ENCODE peak calls at places on chromosome 2, in five cellular contexts. Z, K, R, B and L are unnamed samples. For H3K4me1, the result is how much of the 10 kb centered on the place peaks cover.

GRCh38 chr2:72846171-72847095 is 20.6 kb upstream of the EXOC6B start:
- DNase-seq in Z (peak), K (no peak), R (no peak), B (no peak), L (no peak)

GRCh38 chr2:230411484-230412368 is 4.3 kb upstream of the SP100 start:
- DNase-seq in Z (peak), K (peak), R (peak), B (peak), L (peak)

GRCh38 chr2:84904717-84905174 is 710 bp upstream of the TMSB10 start:
- DNase-seq in Z (peak), K (no peak), R (peak), B (peak), L (peak)

GRCh38 chr2:3079959-3080948 is 297.4 kb downstream of the EIPR1 start:
- DNase-seq in Z (no peak), K (no peak), R (no peak), B (no peak), L (no peak)

GRCh38 chr2:85888020-85888744 is 608 bp downstream of the ST3GAL5 start:
- DNase-seq in Z (peak), K (no peak), R (no peak), B (peak), L (peak)

GRCh38 chr2:191514613-191515012 is 163.3 kb upstream of the NABP1 start:
- DNase-seq in Z (no peak), K (no peak), R (no peak), B (no peak), L (no peak)

GRCh38 chr2:36658277-36658748 is 38.2 kb upstream of the VIT start:
- DNase-seq in Z (no peak), K (no peak), R (no peak), B (no peak), L (no peak)

GRCh38 chr2:48131503-48132293 is 225.4 kb upstream of the FBXO11 start:
- DNase-seq in Z (no peak), K (no peak), R (no peak), B (no peak), L (no peak)

GRCh38 chr2:23803275-23803964 is 123.5 kb downstream of the ATAD2B start:
- DNase-seq in Z (no peak), K (no peak), R (no peak), B (no peak), L (no peak)

GRCh38 chr2:221943078-221943810 is 355.6 kb downstream of the PAX3 start:
- DNase-seq in Z (no peak), K (no peak), R (no peak), B (peak), L (no peak)

GRCh38 chr2:111975053-111975552 is 76.7 kb downstream of the MERTK start:
- DNase-seq in Z (no peak), K (peak), R (no peak), B (peak), L (no peak)

GRCh38 chr2:4827836-4828235 is 864.3 kb upstream of the SOX11 start:
- DNase-seq in Z (no peak), K (no peak), R (no peak), B (no peak), L (no peak)

GRCh38 chr2:3242747-3243369 is 134.8 kb downstream of the EIPR1 start:
- DNase-seq in Z (no peak), K (no peak), R (no peak), B (no peak), L (no peak)

GRCh38 chr2:192749606-192750200 is 555.0 kb upstream of the TMEFF2 start:
- DNase-seq in Z (peak), K (no peak), R (no peak), B (no peak), L (no peak)

GRCh38 chr2:213678437-213679218 is 394.4 kb downstream of the SPAG16 start:
- DNase-seq in Z (no peak), K (no peak), R (no peak), B (no peak), L (no peak)

GRCh38 chr2:151334082-151334815 is 23.1 kb upstream of the TNFAIP6 start:
- DNase-seq in Z (no peak), K (peak), R (no peak), B (no peak), L (no peak)

GRCh38 chr2:173354601-173355131 is at the start of gene CDCA7:
- DNase-seq in Z (peak), K (peak), R (peak), B (no peak), L (peak)

GRCh38 chr2:100046961-100047950 is 95.1 kb downstream of the AFF3 start:
- DNase-seq in Z (no peak), K (no peak), R (no peak), B (no peak), L (no peak)

GRCh38 chr2:127048969-127049897 is 57.7 kb downstream of the BIN1 start:
- DNase-seq in Z (no peak), K (no peak), R (no peak), B (no peak), L (peak)

GRCh38 chr2:127080941-127081769 is 25.8 kb downstream of the BIN1 start:
- DNase-seq in Z (no peak), K (no peak), R (no peak), B (peak), L (peak)

GRCh38 chr2:119155633-119156032 is 2.9 kb downstream of the C1QL2 start:
- DNase-seq in Z (no peak), K (no peak), R (no peak), B (no peak), L (no peak)

GRCh38 chr2:222919841-222920609 is 59.2 kb downstream of the ACSL3 start:
- DNase-seq in Z (no peak), K (no peak), R (no peak), B (no peak), L (no peak)

GRCh38 chr2:239238381-239238780 is 162.4 kb downstream of the HDAC4 start:
- DNase-seq in Z (no peak), K (no peak), R (no peak), B (no peak), L (no peak)

GRCh38 chr2:29075894-29076700 is 1.8 kb upstream of the PCARE start:
- DNase-seq in Z (no peak), K (no peak), R (no peak), B (no peak), L (no peak)

GRCh38 chr2:66441651-66442365 is 6.9 kb downstream of the MEIS1 start:
- DNase-seq in Z (no peak), K (no peak), R (no peak), B (peak), L (no peak)

GRCh38 chr2:228957075-228957474 is 314.0 kb downstream of the PID1 start:
- DNase-seq in Z (no peak), K (no peak), R (no peak), B (no peak), L (no peak)

GRCh38 chr2:145543155-145543554 is 1023.2 kb upstream of the ZEB2 start:
- DNase-seq in Z (no peak), K (no peak), R (no peak), B (no peak), L (no peak)

GRCh38 chr2:48049371-48049770 is 143.1 kb upstream of the FBXO11 start:
- DNase-seq in Z (no peak), K (no peak), R (no peak), B (no peak), L (no peak)

GRCh38 chr2:100297511-100297910 is 24.8 kb downstream of the LONRF2 start:
- DNase-seq in Z (no peak), K (no peak), R (no peak), B (no peak), L (no peak)

GRCh38 chr2:222671259-222672067 is at the start of gene MOGAT1:
- DNase-seq in Z (peak), K (peak), R (peak), B (peak), L (peak)

GRCh38 chr2:64751286-64752260 is 97.9 kb upstream of the SERTAD2 start:
- DNase-seq in Z (peak), K (peak), R (no peak), B (peak), L (peak)

GRCh38 chr2:118865106-118865505 is 17.7 kb upstream of the EN1 start:
- DNase-seq in Z (peak), K (peak), R (no peak), B (no peak), L (no peak)

GRCh38 chr2:55617160-55618024 is at the start of gene PPP4R3B:
- DNase-seq in Z (peak), K (peak), R (peak), B (peak), L (peak)
- H3K4me1 ChIP-seq in Z (under half), K (under half), R (half or more), B (under half), L (half or more)

DNA sequence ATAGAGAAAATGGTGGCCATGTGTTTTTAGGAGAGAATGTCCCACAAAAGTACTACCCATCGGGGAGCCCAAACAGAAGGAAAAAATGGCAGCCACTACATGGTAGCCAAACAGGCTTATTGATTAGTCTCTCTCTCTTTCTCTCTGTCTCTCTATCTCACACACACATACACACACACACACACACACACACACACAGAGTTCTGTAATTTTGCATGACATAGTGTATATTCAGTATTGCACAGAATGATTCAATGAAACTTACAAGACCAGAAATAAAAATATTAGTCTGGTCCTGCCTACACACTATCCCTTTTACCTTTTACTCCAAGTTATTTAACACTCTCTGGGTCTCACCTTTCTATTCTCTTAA is 124.8 kb upstream of the SLC39A10 start:
- DNase-seq in Z (no peak), K (no peak), R (no peak), B (no peak), L (no peak)
- H3K27ac ChIP-seq in Z (peak), K (peak), R (no peak), B (peak), L (no peak)

GRCh38 chr2:39434233-39434897 is 2.7 kb downstream of the MAP4K3 start:
- DNase-seq in Z (no peak), K (no peak), R (no peak), B (no peak), L (no peak)

GRCh38 chr2:39437522-39438296 is 624 bp upstream of the MAP4K3 start:
- DNase-seq in Z (no peak), K (peak), R (peak), B (peak), L (peak)

GRCh38 chr2:39435254-39435653 is 1.8 kb downstream of the MAP4K3 start:
- DNase-seq in Z (peak), K (no peak), R (no peak), B (no peak), L (no peak)

GRCh38 chr2:39436592-39437521 is at the start of gene MAP4K3:
- DNase-seq in Z (peak), K (peak), R (peak), B (peak), L (peak)

GRCh38 chr2:39435974-39436591 is 1.0 kb downstream of the MAP4K3 start:
- DNase-seq in Z (peak), K (peak), R (no peak), B (peak), L (no peak)
- H3K4me1 ChIP-seq in Z (under half), K (half or more), R (half or more), B (under half), L (half or more)

GRCh38 chr2:81984969-81985637 is 1680.6 kb upstream of the LRRTM1 start:
- DNase-seq in Z (no peak), K (no peak), R (no peak), B (no peak), L (no peak)
- H3K27ac ChIP-seq in Z (no peak), K (no peak), R (no peak), B (no peak), L (no peak)

DNA sequence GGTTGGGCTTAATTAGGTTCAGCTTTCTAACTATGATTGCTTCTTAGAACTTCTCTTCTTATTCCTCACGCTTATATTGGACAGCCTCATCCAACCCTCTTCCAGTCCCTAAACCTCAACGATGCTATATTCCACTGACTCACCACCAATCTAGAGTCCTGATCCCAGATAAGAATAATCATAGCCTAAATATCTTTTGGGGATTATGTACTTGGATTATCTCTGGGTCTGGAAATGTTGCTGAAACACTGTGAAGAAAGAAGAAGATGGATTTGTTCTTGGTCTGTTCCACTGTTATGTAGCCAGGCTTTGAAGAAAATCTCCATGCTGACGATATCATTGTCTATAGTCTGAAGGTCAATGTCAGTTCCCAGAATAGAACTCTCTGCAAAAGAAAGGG is 26.9 kb downstream of the DOK1 start:
- DNase-seq in Z (no peak), K (no peak), R (no peak), B (no peak), L (no peak)
- H3K4me1 ChIP-seq in Z (under half), K (under half), R (under half), B (under half), L (under half)

GRCh38 chr2:24993797-24994196 is 22.0 kb upstream of the DNAJC27 start:
- DNase-seq in Z (no peak), K (no peak), R (no peak), B (peak), L (no peak)

DNA sequence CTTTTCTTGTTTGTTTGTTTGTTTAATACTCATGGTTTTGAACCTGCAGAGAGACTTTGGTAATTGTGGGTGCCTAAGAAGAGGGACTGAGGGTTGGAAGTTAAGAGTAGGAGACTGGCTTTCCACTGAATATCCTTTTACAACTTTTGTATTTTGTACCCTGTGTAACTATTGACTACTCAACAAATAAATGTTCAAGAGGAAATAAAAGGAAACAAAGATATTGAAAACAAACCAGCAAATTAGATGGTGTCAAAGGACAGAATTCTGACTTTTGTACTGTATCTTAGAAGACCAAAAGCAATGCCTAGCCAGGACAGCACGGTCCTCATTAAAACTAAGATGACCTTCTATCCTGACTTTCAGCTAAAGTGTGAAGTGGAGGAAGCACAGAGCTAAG is 22.6 kb upstream of the DNAJC27 start:
- DNase-seq in Z (no peak), K (no peak), R (no peak), B (no peak), L (no peak)
- H3K27ac ChIP-seq in Z (no peak), K (no peak), R (peak), B (no peak), L (no peak)

GRCh38 chr2:11552260-11552638 is 18.4 kb downstream of the GREB1 start:
- DNase-seq in Z (no peak), K (no peak), R (no peak), B (no peak), L (no peak)
- H3K4me1 ChIP-seq in Z (under half), K (under half), R (under half), B (under half), L (under half)

GRCh38 chr2:104321141-104321799 is 532.6 kb upstream of the POU3F3 start:
- DNase-seq in Z (no peak), K (no peak), R (no peak), B (no peak), L (no peak)
- H3K27ac ChIP-seq in Z (no peak), K (no peak), R (no peak), B (no peak), L (no peak)